ENCODE peak calls at places on chromosomes 6 and 20, in six cellular contexts. X is lower leg skin, Y is EH, A is NCI-H774, R is heart left ventricle, J is T follicular helper cell. Q is an unnamed sample.

GRCh38 chr20:37941332-37941731 is 38.4 kb downstream of the VSTM2L start:
- DNase-seq in A (no peak), J (no peak), Y (no peak), R (no peak), X (no peak), Q (peak; percentile 27)

GRCh38 chr6:13425971-13426931 is 61.1 kb downstream of the GFOD1 start:
- DNase-seq in X (no peak), Y (peak; percentile 37), R (peak; percentile 66), J (no peak), A (no peak), Q (no peak)

GRCh38 chr20:64011366-64011779 is 24.6 kb upstream of the C20orf204 start:
- DNase-seq in J (peak; percentile 9), R (no peak), A (no peak), Y (no peak), X (no peak), Q (no peak)

GRCh38 chr20:44398303-44398702 is 42.8 kb downstream of the HNF4A start:
- DNase-seq in A (no peak), Y (peak; percentile 53), R (no peak), J (no peak), X (no peak), Q (no peak)

GRCh38 chr6:36938536-36938935 is 16.0 kb upstream of the PI16 start:
- DNase-seq in A (no peak), J (no peak), X (no peak), Y (peak; percentile 77), R (no peak), Q (no peak)

GRCh38 chr20:23565503-23566056 is 2.7 kb downstream of the CST9L start:
- DNase-seq in A (no peak), J (no peak), R (no peak), X (no peak), Y (no peak), Q (no peak)

GRCh38 chr6:142827356-142827755 is 117.6 kb downstream of the HIVEP2 start:
- DNase-seq in R (no peak), Y (no peak), A (no peak), J (no peak), X (peak; percentile 26), Q (no peak)

GRCh38 chr20:51402201-51402600 is 140.3 kb downstream of the NFATC2 start:
- DNase-seq in A (no peak), X (no peak), R (no peak), Y (no peak), J (peak; percentile 40), Q (no peak)

GRCh38 chr20:11076434-11076833 is 402.6 kb upstream of the JAG1 start:
- DNase-seq in A (no peak), J (no peak), Y (no peak), R (no peak), X (no peak), Q (no peak)

GRCh38 chr6:11848852-11849731 is 70.5 kb upstream of the ADTRP start:
- DNase-seq in Y (peak; percentile 72), A (peak; percentile 18), X (no peak), J (no peak), R (no peak), Q (no peak)

GRCh38 chr20:45751714-45752113 is 29.6 kb downstream of the SPINT4 start:
- DNase-seq in J (no peak), A (no peak), X (no peak), R (no peak), Y (no peak), Q (no peak)

GRCh38 chr6:15089569-15090144 is 156.2 kb upstream of the JARID2 start:
- DNase-seq in J (no peak), Y (no peak), A (peak; percentile 9), X (peak; percentile 56), R (no peak), Q (no peak)

GRCh38 chr6:79586548-79586947 is 44.6 kb upstream of the SH3BGRL2 start:
- DNase-seq in Y (peak; percentile 49), X (no peak), A (no peak), J (no peak), R (no peak), Q (no peak)

GRCh38 chr6:148192310-148192709 is 150.3 kb upstream of the SASH1 start:
- DNase-seq in J (no peak), A (no peak), R (no peak), Y (peak; percentile 93), X (peak; percentile 22), Q (no peak)

Q was measured in suprapubic skin.